ENCODE peak calls at places on chromosomes 13 and 19, in ten cellular contexts. One of them, this sample, is unnamed.

GRCh38 chr19:17754634-17755532 is 3.6 kb downstream of the FCHO1 start:
- DNase-seq in EL: no peak
- DNase-seq in stimulated activated CD8-positive, alpha-beta memory T cell treated with anti-CD3 and anti-CD28 coated beads, Interleukin-12 subunit alpha, Interleukin-12 subunit beta, amount 100 ng/mL, for 4 hours: no peak
- DNase-seq in iPS-NIHi11: no peak
- DNase-seq in omental fat pad: no peak
- DNase-seq in naive B cell: peak
- DNase-seq in stimulated activated CD4-positive, alpha-beta T cell treated with anti-CD3 and anti-CD28 coated beads, Interleukin-2, amount 100 ng/mL, for 24 hours: no peak
- DNase-seq in LoVo: no peak
- DNase-seq in endothelial cell: no peak
- DNase-seq in neural crest cell: no peak
- DNase-seq in this sample: peak

GRCh38 chr19:10852098-10852800 is 4.0 kb downstream of the C19orf38 start:
- DNase-seq in omental fat pad: no peak
- DNase-seq in endothelial cell: no peak
- DNase-seq in LoVo: no peak
- DNase-seq in naive B cell: no peak
- DNase-seq in stimulated activated CD8-positive, alpha-beta memory T cell treated with anti-CD3 and anti-CD28 coated beads, Interleukin-12 subunit alpha, Interleukin-12 subunit beta, amount 100 ng/mL, for 4 hours: no peak
- DNase-seq in EL: peak
- DNase-seq in iPS-NIHi11: no peak
- DNase-seq in stimulated activated CD4-positive, alpha-beta T cell treated with anti-CD3 and anti-CD28 coated beads, Interleukin-2, amount 100 ng/mL, for 24 hours: no peak
- DNase-seq in neural crest cell: no peak
- DNase-seq in this sample: no peak

GRCh38 chr13:24865158-24865557 is 101.2 kb downstream of the RNF17 start:
- DNase-seq in stimulated activated CD4-positive, alpha-beta T cell treated with anti-CD3 and anti-CD28 coated beads, Interleukin-2, amount 100 ng/mL, for 24 hours: no peak
- DNase-seq in EL: no peak
- DNase-seq in naive B cell: no peak
- DNase-seq in iPS-NIHi11: no peak
- DNase-seq in stimulated activated CD8-positive, alpha-beta memory T cell treated with anti-CD3 and anti-CD28 coated beads, Interleukin-12 subunit alpha, Interleukin-12 subunit beta, amount 100 ng/mL, for 4 hours: no peak
- DNase-seq in endothelial cell: no peak
- DNase-seq in neural crest cell: no peak
- DNase-seq in LoVo: no peak
- DNase-seq in omental fat pad: no peak
- DNase-seq in this sample: peak

GRCh38 chr19:44608391-44608821 is 5.0 kb upstream of the IGSF23 start:
- DNase-seq in stimulated activated CD4-positive, alpha-beta T cell treated with anti-CD3 and anti-CD28 coated beads, Interleukin-2, amount 100 ng/mL, for 24 hours: no peak
- DNase-seq in neural crest cell: no peak
- DNase-seq in stimulated activated CD8-positive, alpha-beta memory T cell treated with anti-CD3 and anti-CD28 coated beads, Interleukin-12 subunit alpha, Interleukin-12 subunit beta, amount 100 ng/mL, for 4 hours: no peak
- DNase-seq in iPS-NIHi11: no peak
- DNase-seq in EL: peak
- DNase-seq in omental fat pad: no peak
- DNase-seq in endothelial cell: no peak
- DNase-seq in naive B cell: no peak
- DNase-seq in LoVo: no peak
- DNase-seq in this sample: no peak

GRCh38 chr19:39563408-39563807 is 23.4 kb upstream of the EID2 start:
- DNase-seq in omental fat pad: no peak
- DNase-seq in naive B cell: no peak
- DNase-seq in EL: peak
- DNase-seq in endothelial cell: no peak
- DNase-seq in stimulated activated CD4-positive, alpha-beta T cell treated with anti-CD3 and anti-CD28 coated beads, Interleukin-2, amount 100 ng/mL, for 24 hours: no peak
- DNase-seq in neural crest cell: no peak
- DNase-seq in LoVo: peak
- DNase-seq in stimulated activated CD8-positive, alpha-beta memory T cell treated with anti-CD3 and anti-CD28 coated beads, Interleukin-12 subunit alpha, Interleukin-12 subunit beta, amount 100 ng/mL, for 4 hours: no peak
- DNase-seq in iPS-NIHi11: no peak
- DNase-seq in this sample: no peak

GRCh38 chr19:41957838-41958366 is 1.2 kb downstream of the RABAC1 start:
- DNase-seq in omental fat pad: no peak
- DNase-seq in naive B cell: peak
- DNase-seq in EL: peak
- DNase-seq in stimulated activated CD4-positive, alpha-beta T cell treated with anti-CD3 and anti-CD28 coated beads, Interleukin-2, amount 100 ng/mL, for 24 hours: peak
- DNase-seq in iPS-NIHi11: peak
- DNase-seq in endothelial cell: peak
- DNase-seq in LoVo: peak
- DNase-seq in stimulated activated CD8-positive, alpha-beta memory T cell treated with anti-CD3 and anti-CD28 coated beads, Interleukin-12 subunit alpha, Interleukin-12 subunit beta, amount 100 ng/mL, for 4 hours: no peak
- DNase-seq in neural crest cell: peak
- DNase-seq in this sample: peak

GRCh38 chr13:75417006-75417384 is 65.0 kb downstream of the TBC1D4 start:
- DNase-seq in LoVo: no peak
- DNase-seq in EL: peak
- DNase-seq in endothelial cell: no peak
- DNase-seq in iPS-NIHi11: no peak
- DNase-seq in stimulated activated CD8-positive, alpha-beta memory T cell treated with anti-CD3 and anti-CD28 coated beads, Interleukin-12 subunit alpha, Interleukin-12 subunit beta, amount 100 ng/mL, for 4 hours: no peak
- DNase-seq in neural crest cell: no peak
- DNase-seq in naive B cell: no peak
- DNase-seq in stimulated activated CD4-positive, alpha-beta T cell treated with anti-CD3 and anti-CD28 coated beads, Interleukin-2, amount 100 ng/mL, for 24 hours: no peak
- DNase-seq in omental fat pad: no peak
- DNase-seq in this sample: no peak

GRCh38 chr19:41811981-41812380 is 15.6 kb downstream of the CEACAM3 start:
- DNase-seq in LoVo: no peak
- DNase-seq in neural crest cell: no peak
- DNase-seq in stimulated activated CD8-positive, alpha-beta memory T cell treated with anti-CD3 and anti-CD28 coated beads, Interleukin-12 subunit alpha, Interleukin-12 subunit beta, amount 100 ng/mL, for 4 hours: no peak
- DNase-seq in naive B cell: no peak
- DNase-seq in omental fat pad: no peak
- DNase-seq in EL: no peak
- DNase-seq in iPS-NIHi11: no peak
- DNase-seq in endothelial cell: no peak
- DNase-seq in stimulated activated CD4-positive, alpha-beta T cell treated with anti-CD3 and anti-CD28 coated beads, Interleukin-2, amount 100 ng/mL, for 24 hours: no peak
- DNase-seq in this sample: no peak

GRCh38 chr13:46184277-46184699 is 2.3 kb upstream of the LCP1 start:
- DNase-seq in omental fat pad: no peak
- DNase-seq in neural crest cell: peak
- DNase-seq in endothelial cell: peak
- DNase-seq in stimulated activated CD8-positive, alpha-beta memory T cell treated with anti-CD3 and anti-CD28 coated beads, Interleukin-12 subunit alpha, Interleukin-12 subunit beta, amount 100 ng/mL, for 4 hours: peak
- DNase-seq in stimulated activated CD4-positive, alpha-beta T cell treated with anti-CD3 and anti-CD28 coated beads, Interleukin-2, amount 100 ng/mL, for 24 hours: peak
- DNase-seq in naive B cell: peak
- DNase-seq in EL: peak
- DNase-seq in iPS-NIHi11: peak
- DNase-seq in LoVo: no peak
- DNase-seq in this sample: peak

GRCh38 chr13:39263033-39263432 is 224.8 kb downstream of the NHLRC3 start:
- DNase-seq in LoVo: peak
- DNase-seq in stimulated activated CD8-positive, alpha-beta memory T cell treated with anti-CD3 and anti-CD28 coated beads, Interleukin-12 subunit alpha, Interleukin-12 subunit beta, amount 100 ng/mL, for 4 hours: no peak
- DNase-seq in neural crest cell: peak
- DNase-seq in iPS-NIHi11: peak
- DNase-seq in omental fat pad: peak
- DNase-seq in endothelial cell: peak
- DNase-seq in naive B cell: no peak
- DNase-seq in stimulated activated CD4-positive, alpha-beta T cell treated with anti-CD3 and anti-CD28 coated beads, Interleukin-2, amount 100 ng/mL, for 24 hours: peak
- DNase-seq in EL: peak
- DNase-seq in this sample: peak

GRCh38 chr19:53768401-53768800 is 55.7 kb downstream of the NLRP12 start:
- DNase-seq in endothelial cell: no peak
- DNase-seq in stimulated activated CD8-positive, alpha-beta memory T cell treated with anti-CD3 and anti-CD28 coated beads, Interleukin-12 subunit alpha, Interleukin-12 subunit beta, amount 100 ng/mL, for 4 hours: no peak
- DNase-seq in omental fat pad: no peak
- DNase-seq in naive B cell: no peak
- DNase-seq in LoVo: no peak
- DNase-seq in neural crest cell: no peak
- DNase-seq in EL: no peak
- DNase-seq in iPS-NIHi11: no peak
- DNase-seq in stimulated activated CD4-positive, alpha-beta T cell treated with anti-CD3 and anti-CD28 coated beads, Interleukin-2, amount 100 ng/mL, for 24 hours: no peak
- DNase-seq in this sample: no peak

GRCh38 chr19:45079063-45079910 is at the start of gene GEMIN7:
- DNase-seq in endothelial cell: peak
- DNase-seq in stimulated activated CD8-positive, alpha-beta memory T cell treated with anti-CD3 and anti-CD28 coated beads, Interleukin-12 subunit alpha, Interleukin-12 subunit beta, amount 100 ng/mL, for 4 hours: peak
- DNase-seq in stimulated activated CD4-positive, alpha-beta T cell treated with anti-CD3 and anti-CD28 coated beads, Interleukin-2, amount 100 ng/mL, for 24 hours: peak
- DNase-seq in LoVo: peak
- DNase-seq in iPS-NIHi11: peak
- DNase-seq in EL: peak
- DNase-seq in naive B cell: peak
- DNase-seq in neural crest cell: peak
- DNase-seq in omental fat pad: no peak
- DNase-seq in this sample: peak

GRCh38 chr13:54733639-54734038 is 1705.0 kb downstream of the OLFM4 start:
- DNase-seq in stimulated activated CD4-positive, alpha-beta T cell treated with anti-CD3 and anti-CD28 coated beads, Interleukin-2, amount 100 ng/mL, for 24 hours: no peak
- DNase-seq in iPS-NIHi11: peak
- DNase-seq in stimulated activated CD8-positive, alpha-beta memory T cell treated with anti-CD3 and anti-CD28 coated beads, Interleukin-12 subunit alpha, Interleukin-12 subunit beta, amount 100 ng/mL, for 4 hours: no peak
- DNase-seq in EL: no peak
- DNase-seq in neural crest cell: no peak
- DNase-seq in omental fat pad: no peak
- DNase-seq in endothelial cell: peak
- DNase-seq in LoVo: no peak
- DNase-seq in naive B cell: no peak
- DNase-seq in this sample: no peak

GRCh38 chr13:20383058-20383457 is 142.6 kb downstream of the CRYL1 start:
- DNase-seq in endothelial cell: no peak
- DNase-seq in iPS-NIHi11: no peak
- DNase-seq in LoVo: no peak
- DNase-seq in EL: no peak
- DNase-seq in stimulated activated CD4-positive, alpha-beta T cell treated with anti-CD3 and anti-CD28 coated beads, Interleukin-2, amount 100 ng/mL, for 24 hours: no peak
- DNase-seq in stimulated activated CD8-positive, alpha-beta memory T cell treated with anti-CD3 and anti-CD28 coated beads, Interleukin-12 subunit alpha, Interleukin-12 subunit beta, amount 100 ng/mL, for 4 hours: no peak
- DNase-seq in neural crest cell: no peak
- DNase-seq in omental fat pad: no peak
- DNase-seq in naive B cell: no peak
- DNase-seq in this sample: no peak

GRCh38 chr19:4077800-4078683 is 11.3 kb upstream of the ZBTB7A start:
- DNase-seq in EL: peak
- DNase-seq in neural crest cell: no peak
- DNase-seq in omental fat pad: no peak
- DNase-seq in iPS-NIHi11: no peak
- DNase-seq in LoVo: no peak
- DNase-seq in endothelial cell: no peak
- DNase-seq in naive B cell: peak
- DNase-seq in stimulated activated CD8-positive, alpha-beta memory T cell treated with anti-CD3 and anti-CD28 coated beads, Interleukin-12 subunit alpha, Interleukin-12 subunit beta, amount 100 ng/mL, for 4 hours: peak
- DNase-seq in stimulated activated CD4-positive, alpha-beta T cell treated with anti-CD3 and anti-CD28 coated beads, Interleukin-2, amount 100 ng/mL, for 24 hours: peak
- DNase-seq in this sample: peak

GRCh38 chr19:719636-720377 is 11.1 kb downstream of the PALM start:
- DNase-seq in omental fat pad: no peak
- DNase-seq in stimulated activated CD8-positive, alpha-beta memory T cell treated with anti-CD3 and anti-CD28 coated beads, Interleukin-12 subunit alpha, Interleukin-12 subunit beta, amount 100 ng/mL, for 4 hours: no peak
- DNase-seq in EL: no peak
- DNase-seq in endothelial cell: no peak
- DNase-seq in stimulated activated CD4-positive, alpha-beta T cell treated with anti-CD3 and anti-CD28 coated beads, Interleukin-2, amount 100 ng/mL, for 24 hours: no peak
- DNase-seq in LoVo: no peak
- DNase-seq in iPS-NIHi11: peak
- DNase-seq in naive B cell: no peak
- DNase-seq in neural crest cell: no peak
- DNase-seq in this sample: no peak

GRCh38 chr13:95327190-95327589 is 25.9 kb upstream of the ABCC4 start:
- DNase-seq in neural crest cell: no peak
- DNase-seq in naive B cell: no peak
- DNase-seq in endothelial cell: no peak
- DNase-seq in omental fat pad: no peak
- DNase-seq in LoVo: no peak
- DNase-seq in EL: no peak
- DNase-seq in iPS-NIHi11: no peak
- DNase-seq in stimulated activated CD4-positive, alpha-beta T cell treated with anti-CD3 and anti-CD28 coated beads, Interleukin-2, amount 100 ng/mL, for 24 hours: no peak
- DNase-seq in stimulated activated CD8-positive, alpha-beta memory T cell treated with anti-CD3 and anti-CD28 coated beads, Interleukin-12 subunit alpha, Interleukin-12 subunit beta, amount 100 ng/mL, for 4 hours: no peak
- DNase-seq in this sample: no peak

GRCh38 chr13:78121459-78122348 is 203.1 kb upstream of the EDNRB start:
- DNase-seq in iPS-NIHi11: peak
- DNase-seq in naive B cell: peak
- DNase-seq in EL: peak
- DNase-seq in omental fat pad: no peak
- DNase-seq in endothelial cell: peak
- DNase-seq in stimulated activated CD4-positive, alpha-beta T cell treated with anti-CD3 and anti-CD28 coated beads, Interleukin-2, amount 100 ng/mL, for 24 hours: peak
- DNase-seq in stimulated activated CD8-positive, alpha-beta memory T cell treated with anti-CD3 and anti-CD28 coated beads, Interleukin-12 subunit alpha, Interleukin-12 subunit beta, amount 100 ng/mL, for 4 hours: no peak
- DNase-seq in neural crest cell: peak
- DNase-seq in LoVo: peak
- DNase-seq in this sample: peak

GRCh38 chr19:5826531-5827341 is 12.8 kb downstream of the FUT6 start:
- DNase-seq in iPS-NIHi11: peak
- DNase-seq in stimulated activated CD8-positive, alpha-beta memory T cell treated with anti-CD3 and anti-CD28 coated beads, Interleukin-12 subunit alpha, Interleukin-12 subunit beta, amount 100 ng/mL, for 4 hours: no peak
- DNase-seq in naive B cell: peak
- DNase-seq in EL: peak
- DNase-seq in omental fat pad: no peak
- DNase-seq in stimulated activated CD4-positive, alpha-beta T cell treated with anti-CD3 and anti-CD28 coated beads, Interleukin-2, amount 100 ng/mL, for 24 hours: no peak
- DNase-seq in neural crest cell: peak
- DNase-seq in endothelial cell: no peak
- DNase-seq in LoVo: peak
- DNase-seq in this sample: peak

GRCh38 chr13:33204130-33204927 is 81.2 kb downstream of the STARD13 start:
- DNase-seq in endothelial cell: no peak
- DNase-seq in neural crest cell: no peak
- DNase-seq in stimulated activated CD4-positive, alpha-beta T cell treated with anti-CD3 and anti-CD28 coated beads, Interleukin-2, amount 100 ng/mL, for 24 hours: no peak
- DNase-seq in LoVo: no peak
- DNase-seq in EL: peak
- DNase-seq in iPS-NIHi11: no peak
- DNase-seq in naive B cell: no peak
- DNase-seq in omental fat pad: no peak
- DNase-seq in stimulated activated CD8-positive, alpha-beta memory T cell treated with anti-CD3 and anti-CD28 coated beads, Interleukin-12 subunit alpha, Interleukin-12 subunit beta, amount 100 ng/mL, for 4 hours: no peak
- DNase-seq in this sample: no peak

GRCh38 chr13:33797622-33798021 is 20.3 kb upstream of the RFC3 start:
- DNase-seq in endothelial cell: no peak
- DNase-seq in omental fat pad: no peak
- DNase-seq in LoVo: no peak
- DNase-seq in EL: no peak
- DNase-seq in neural crest cell: no peak
- DNase-seq in stimulated activated CD4-positive, alpha-beta T cell treated with anti-CD3 and anti-CD28 coated beads, Interleukin-2, amount 100 ng/mL, for 24 hours: no peak
- DNase-seq in iPS-NIHi11: no peak
- DNase-seq in naive B cell: no peak
- DNase-seq in stimulated activated CD8-positive, alpha-beta memory T cell treated with anti-CD3 and anti-CD28 coated beads, Interleukin-12 subunit alpha, Interleukin-12 subunit beta, amount 100 ng/mL, for 4 hours: no peak
- DNase-seq in this sample: no peak

GRCh38 chr13:51643114-51643881 is 59.0 kb downstream of the WDFY2 start:
- DNase-seq in LoVo: no peak
- DNase-seq in stimulated activated CD4-positive, alpha-beta T cell treated with anti-CD3 and anti-CD28 coated beads, Interleukin-2, amount 100 ng/mL, for 24 hours: no peak
- DNase-seq in EL: peak
- DNase-seq in stimulated activated CD8-positive, alpha-beta memory T cell treated with anti-CD3 and anti-CD28 coated beads, Interleukin-12 subunit alpha, Interleukin-12 subunit beta, amount 100 ng/mL, for 4 hours: no peak
- DNase-seq in neural crest cell: no peak
- DNase-seq in iPS-NIHi11: no peak
- DNase-seq in endothelial cell: no peak
- DNase-seq in naive B cell: no peak
- DNase-seq in omental fat pad: no peak
- DNase-seq in this sample: no peak

GRCh38 chr13:20272571-20273171 is 40.6 kb upstream of the GJB6 start:
- DNase-seq in stimulated activated CD4-positive, alpha-beta T cell treated with anti-CD3 and anti-CD28 coated beads, Interleukin-2, amount 100 ng/mL, for 24 hours: no peak
- DNase-seq in omental fat pad: no peak
- DNase-seq in neural crest cell: no peak
- DNase-seq in stimulated activated CD8-positive, alpha-beta memory T cell treated with anti-CD3 and anti-CD28 coated beads, Interleukin-12 subunit alpha, Interleukin-12 subunit beta, amount 100 ng/mL, for 4 hours: no peak
- DNase-seq in naive B cell: no peak
- DNase-seq in endothelial cell: no peak
- DNase-seq in LoVo: no peak
- DNase-seq in EL: no peak
- DNase-seq in iPS-NIHi11: no peak
- DNase-seq in this sample: no peak

GRCh38 chr19:18776288-18776594 is 14.9 kb downstream of the COMP start:
- DNase-seq in stimulated activated CD4-positive, alpha-beta T cell treated with anti-CD3 and anti-CD28 coated beads, Interleukin-2, amount 100 ng/mL, for 24 hours: no peak
- DNase-seq in EL: peak
- DNase-seq in stimulated activated CD8-positive, alpha-beta memory T cell treated with anti-CD3 and anti-CD28 coated beads, Interleukin-12 subunit alpha, Interleukin-12 subunit beta, amount 100 ng/mL, for 4 hours: no peak
- DNase-seq in iPS-NIHi11: no peak
- DNase-seq in neural crest cell: no peak
- DNase-seq in endothelial cell: no peak
- DNase-seq in naive B cell: no peak
- DNase-seq in LoVo: no peak
- DNase-seq in omental fat pad: no peak
- DNase-seq in this sample: no peak

GRCh38 chr13:109336730-109337129 is 449.7 kb downstream of the IRS2 start:
- DNase-seq in neural crest cell: no peak
- DNase-seq in stimulated activated CD4-positive, alpha-beta T cell treated with anti-CD3 and anti-CD28 coated beads, Interleukin-2, amount 100 ng/mL, for 24 hours: no peak
- DNase-seq in omental fat pad: no peak
- DNase-seq in stimulated activated CD8-positive, alpha-beta memory T cell treated with anti-CD3 and anti-CD28 coated beads, Interleukin-12 subunit alpha, Interleukin-12 subunit beta, amount 100 ng/mL, for 4 hours: no peak
- DNase-seq in naive B cell: no peak
- DNase-seq in EL: peak
- DNase-seq in iPS-NIHi11: no peak
- DNase-seq in LoVo: peak
- DNase-seq in endothelial cell: no peak
- DNase-seq in this sample: no peak

This sample was measured in OCI-LY7.